ENCODE peak calls at places on chromosomes 5 and 9, in nine cellular contexts. B is NCI-H1694 treated with DMSO at 0.1 percent for 48 hours; S is hippocampal formation; F is germinal center; I is activated CD8-positive, alpha-beta T cell treated with anti-CD3 and anti-CD28 coated beads for 36 hours; P is activated naive CD8-positive, alpha-beta T cell treated with anti-CD3 and anti-CD28 coated beads for 36 hours; N is B cell; A is psoas muscle; R is neural progenitor cell. T is an unnamed sample.

GRCh38 chr5:41043109-41043747 is 27.9 kb downstream of the MROH2B start:
- DNase-seq in N (no peak), R (no peak), B (no peak), P (no peak), F (no peak), I (no peak), S (no peak), A (no peak), T (no peak)

GRCh38 chr5:170120576-170120975 is 14.9 kb downstream of the FOXI1 start:
- DNase-seq in A (no peak), S (no peak), R (no peak), I (no peak), P (no peak), B (no peak), N (no peak), F (no peak), T (no peak)

GRCh38 chr9:136204838-136205706 is at the start of gene LHX3:
- DNase-seq in S (no peak), F (peak; percentile 67), N (peak; percentile 90), A (no peak), B (no peak), P (peak; percentile 38), I (no peak), R (peak; percentile 94), T (no peak)

GRCh38 chr9:95297316-95297715 is 20.2 kb downstream of the FANCC start:
- DNase-seq in P (no peak), R (no peak), B (no peak), A (no peak), N (no peak), I (no peak), S (no peak), F (no peak), T (no peak)

GRCh38 chr5:155954739-155955445 is 372.1 kb upstream of the SGCD start:
- DNase-seq in R (peak; percentile 36), B (no peak), P (no peak), I (no peak), S (no peak), N (no peak), A (no peak), F (no peak), T (no peak)

GRCh38 chr5:131196331-131196730 is 25.6 kb downstream of the LYRM7 start:
- DNase-seq in S (no peak), B (no peak), F (no peak), R (no peak), P (no peak), I (no peak), N (no peak), A (no peak), T (no peak)

GRCh38 chr5:23314827-23315226 is 192.6 kb upstream of the PRDM9 start:
- DNase-seq in N (no peak), R (no peak), I (no peak), S (no peak), B (no peak), A (no peak), F (no peak), P (no peak), T (no peak)

GRCh38 chr9:113309204-113309813 is 6.1 kb upstream of the RNF183 start:
- DNase-seq in P (peak; percentile 11), S (peak; percentile 54), R (peak; percentile 47), A (no peak), B (peak; percentile 53), N (no peak), F (peak; percentile 11), I (peak; percentile 50), T (no peak)

GRCh38 chr5:151222769-151223446 is 984 bp downstream of the CCDC69 start:
- DNase-seq in P (peak; percentile 57), F (peak; percentile 57), B (no peak), A (peak; percentile 59), S (no peak), R (no peak), I (peak; percentile 70), N (peak; percentile 41), T (peak; percentile 47)

GRCh38 chr9:87343816-87344438 is 153.7 kb upstream of the DAPK1 start:
- DNase-seq in F (no peak), B (no peak), P (no peak), R (no peak), A (no peak), S (no peak), N (no peak), I (no peak), T (no peak)

GRCh38 chr5:139806726-139807646 is 11.4 kb downstream of the PSD2 start:
- DNase-seq in N (no peak), F (no peak), P (no peak), R (no peak), B (no peak), I (no peak), A (no peak), S (peak; percentile 18), T (no peak)

GRCh38 chr5:79273341-79273740 is 37.4 kb downstream of the JMY start:
- DNase-seq in S (no peak), P (no peak), N (no peak), B (no peak), I (no peak), R (no peak), F (no peak), A (no peak), T (no peak)

GRCh38 chr5:96177303-96177869 is 215.7 kb upstream of the ELL2 start:
- DNase-seq in P (no peak), N (no peak), I (no peak), B (no peak), S (no peak), A (no peak), F (no peak), R (no peak), T (no peak)

GRCh38 chr5:151150484-151151262 is 6.9 kb downstream of the ANXA6 start:
- DNase-seq in R (peak; percentile 33), B (no peak), N (peak; percentile 42), S (no peak), A (no peak), P (peak; percentile 81), F (peak; percentile 51), I (peak; percentile 90), T (no peak)

GRCh38 chr5:61290815-61291214 is 41.2 kb upstream of the ZSWIM6 start:
- DNase-seq in S (no peak), B (no peak), P (no peak), R (no peak), A (no peak), I (no peak), N (no peak), F (no peak), T (no peak)

GRCh38 chr5:61257421-61257820 is 74.6 kb upstream of the ZSWIM6 start:
- DNase-seq in S (no peak), I (no peak), B (no peak), R (no peak), F (no peak), A (no peak), N (no peak), P (no peak), T (no peak)

GRCh38 chr5:133116601-133117000 is 64.8 kb downstream of the HSPA4 start:
- DNase-seq in A (no peak), F (no peak), B (no peak), I (no peak), R (no peak), P (no peak), N (no peak), S (no peak), T (no peak)

GRCh38 chr9:113988951-113989780 is 88.9 kb downstream of the AMBP start:
- DNase-seq in F (no peak), N (no peak), I (no peak), S (no peak), R (no peak), A (peak; percentile 81), B (no peak), P (no peak), T (peak; percentile 81)

GRCh38 chr5:518721-519120 is 5.5 kb downstream of the SLC9A3 start:
- DNase-seq in S (no peak), P (no peak), B (no peak), R (no peak), N (no peak), I (no peak), F (no peak), A (no peak), T (no peak)

GRCh38 chr5:125263346-125263745 is 516.9 kb upstream of the ZNF608 start:
- DNase-seq in P (no peak), I (no peak), N (no peak), B (no peak), R (no peak), F (no peak), S (no peak), A (no peak), T (no peak)

GRCh38 chr5:89265511-89266169 is 382.7 kb upstream of the MEF2C start:
- DNase-seq in N (no peak), A (no peak), B (no peak), R (no peak), P (no peak), S (no peak), I (no peak), F (no peak), T (no peak)

GRCh38 chr5:93589348-93589662 is 6.3 kb downstream of the NR2F1 start:
- DNase-seq in N (no peak), R (no peak), S (no peak), I (no peak), F (no peak), P (no peak), A (no peak), B (no peak), T (no peak)

GRCh38 chr5:179549973-179550510 is 312 bp upstream of the RUFY1 start:
- DNase-seq in B (peak; percentile 30), P (peak; percentile 72), I (peak; percentile 81), R (no peak), F (peak; percentile 77), N (no peak), A (no peak), S (no peak), T (peak; percentile 79)

GRCh38 chr5:1416856-1417469 is 28.3 kb downstream of the SLC6A3 start:
- DNase-seq in I (no peak), S (no peak), R (no peak), N (no peak), A (peak; percentile 4), B (no peak), P (no peak), F (no peak), T (peak; percentile 7)

GRCh38 chr9:92666912-92667532 is 2.9 kb downstream of the IPPK start:
- DNase-seq in P (no peak), S (no peak), F (no peak), I (no peak), N (peak; percentile 3), B (no peak), A (no peak), R (no peak), T (no peak)

GRCh38 chr5:157303667-157304327 is 37.9 kb downstream of the CYFIP2 start:
- DNase-seq in I (peak; percentile 60), A (no peak), B (no peak), P (peak; percentile 53), R (peak; percentile 63), S (no peak), F (no peak), N (no peak), T (peak; percentile 65)

GRCh38 chr9:88303785-88304495 is 84.3 kb upstream of the SPIN1 start:
- DNase-seq in R (no peak), P (peak; percentile 71), A (no peak), I (peak; percentile 91), F (no peak), B (no peak), S (peak; percentile 15), N (no peak), T (no peak)

GRCh38 chr9:82991684-82992083 is 71.3 kb downstream of the RASEF start:
- DNase-seq in R (no peak), S (peak; percentile 17), I (no peak), P (no peak), A (no peak), F (no peak), B (no peak), N (no peak), T (no peak)